ENCODE peak calls at places on chromosomes 5 and 9, in nine cellular contexts. One of them, this sample, is unnamed. For H3K27me3, the result is how much of the 10 kb centered on the place peaks cover.

GRCh38 chr9:132762896-132763295 is 92.6 kb downstream of the GTF3C4 start:
- DNase-seq in GM12878: no peak
- DNase-seq in tibial nerve: no peak
- DNase-seq in stomach: no peak
- DNase-seq in sigmoid colon: peak
- DNase-seq in H1: no peak
- DNase-seq in upper lobe of left lung: no peak
- DNase-seq in HepG2: no peak
- DNase-seq in transverse colon: no peak
- DNase-seq in this sample: no peak

GRCh38 chr9:101098392-101098791 is 69.9 kb downstream of the PLPPR1 start:
- DNase-seq in GM12878: no peak
- DNase-seq in tibial nerve: no peak
- DNase-seq in stomach: no peak
- DNase-seq in sigmoid colon: no peak
- DNase-seq in H1: no peak
- DNase-seq in upper lobe of left lung: no peak
- DNase-seq in HepG2: no peak
- DNase-seq in transverse colon: no peak
- DNase-seq in this sample: no peak

GRCh38 chr5:42495908-42496307 is 72.7 kb downstream of the GHR start:
- DNase-seq in GM12878: no peak
- DNase-seq in tibial nerve: no peak
- DNase-seq in stomach: no peak
- DNase-seq in sigmoid colon: no peak
- DNase-seq in H1: no peak
- DNase-seq in upper lobe of left lung: no peak
- DNase-seq in HepG2: no peak
- DNase-seq in transverse colon: no peak
- DNase-seq in this sample: no peak

GRCh38 chr5:133316346-133317343 is 264.8 kb downstream of the HSPA4 start:
- DNase-seq in GM12878: no peak
- DNase-seq in tibial nerve: no peak
- DNase-seq in stomach: no peak
- DNase-seq in sigmoid colon: no peak
- DNase-seq in H1: peak
- DNase-seq in upper lobe of left lung: no peak
- DNase-seq in HepG2: peak
- DNase-seq in transverse colon: no peak
- DNase-seq in this sample: no peak

GRCh38 chr5:116759860-116760644 is 185.4 kb upstream of the SEMA6A start:
- DNase-seq in GM12878: no peak
- DNase-seq in tibial nerve: no peak
- DNase-seq in stomach: no peak
- DNase-seq in sigmoid colon: peak
- DNase-seq in H1: no peak
- DNase-seq in upper lobe of left lung: peak
- DNase-seq in HepG2: peak
- DNase-seq in transverse colon: peak
- DNase-seq in this sample: no peak

GRCh38 chr9:120863833-120864232 is 13.2 kb downstream of the PHF19 start:
- DNase-seq in GM12878: no peak
- DNase-seq in tibial nerve: no peak
- DNase-seq in stomach: no peak
- DNase-seq in sigmoid colon: no peak
- DNase-seq in H1: no peak
- DNase-seq in upper lobe of left lung: no peak
- DNase-seq in HepG2: no peak
- DNase-seq in transverse colon: no peak
- DNase-seq in this sample: no peak

GRCh38 chr5:159316519-159317383 is 13.5 kb downstream of the IL12B start:
- DNase-seq in GM12878: no peak
- DNase-seq in tibial nerve: peak
- DNase-seq in stomach: peak
- DNase-seq in sigmoid colon: no peak
- DNase-seq in H1: no peak
- DNase-seq in upper lobe of left lung: no peak
- DNase-seq in HepG2: peak
- DNase-seq in transverse colon: peak
- DNase-seq in this sample: no peak

GRCh38 chr5:136062563-136063274 is 33.9 kb downstream of the TGFBI start:
- DNase-seq in GM12878: no peak
- DNase-seq in tibial nerve: no peak
- DNase-seq in stomach: no peak
- DNase-seq in sigmoid colon: no peak
- DNase-seq in H1: no peak
- DNase-seq in upper lobe of left lung: no peak
- DNase-seq in HepG2: peak
- DNase-seq in transverse colon: no peak
- DNase-seq in this sample: no peak

GRCh38 chr5:43839218-43839617 is 236.2 kb downstream of the NNT start:
- DNase-seq in GM12878: no peak
- DNase-seq in tibial nerve: no peak
- DNase-seq in stomach: no peak
- DNase-seq in sigmoid colon: no peak
- DNase-seq in H1: no peak
- DNase-seq in upper lobe of left lung: no peak
- DNase-seq in HepG2: no peak
- DNase-seq in transverse colon: no peak
- DNase-seq in this sample: no peak

GRCh38 chr5:76372320-76373054 is 30.6 kb upstream of the IQGAP2 start:
- DNase-seq in GM12878: no peak
- DNase-seq in tibial nerve: no peak
- DNase-seq in stomach: no peak
- DNase-seq in sigmoid colon: no peak
- DNase-seq in H1: no peak
- DNase-seq in upper lobe of left lung: peak
- DNase-seq in HepG2: peak
- DNase-seq in transverse colon: no peak
- DNase-seq in this sample: no peak

GRCh38 chr9:105877719-105878118 is 183.4 kb downstream of the TMEM38B start:
- DNase-seq in GM12878: peak
- DNase-seq in tibial nerve: no peak
- DNase-seq in stomach: no peak
- DNase-seq in sigmoid colon: no peak
- DNase-seq in H1: no peak
- DNase-seq in upper lobe of left lung: no peak
- DNase-seq in HepG2: no peak
- DNase-seq in transverse colon: no peak
- DNase-seq in this sample: peak

GRCh38 chr5:151572657-151573368 is 18.3 kb downstream of the FAT2 start:
- DNase-seq in GM12878: no peak
- DNase-seq in tibial nerve: no peak
- DNase-seq in stomach: no peak
- DNase-seq in sigmoid colon: no peak
- DNase-seq in H1: no peak
- DNase-seq in upper lobe of left lung: no peak
- DNase-seq in HepG2: no peak
- DNase-seq in transverse colon: no peak
- DNase-seq in this sample: no peak

GRCh38 chr9:75229605-75230332 is 141.5 kb downstream of the OSTF1 start:
- DNase-seq in GM12878: no peak
- DNase-seq in tibial nerve: no peak
- DNase-seq in stomach: peak
- DNase-seq in sigmoid colon: peak
- DNase-seq in H1: no peak
- DNase-seq in upper lobe of left lung: no peak
- DNase-seq in HepG2: peak
- DNase-seq in transverse colon: peak
- DNase-seq in this sample: no peak

GRCh38 chr5:73747696-73748380 is 121.8 kb downstream of the ARHGEF28 start:
- DNase-seq in GM12878: no peak
- DNase-seq in tibial nerve: no peak
- DNase-seq in stomach: no peak
- DNase-seq in sigmoid colon: no peak
- DNase-seq in H1: no peak
- DNase-seq in upper lobe of left lung: no peak
- DNase-seq in HepG2: no peak
- DNase-seq in transverse colon: no peak
- DNase-seq in this sample: no peak

GRCh38 chr5:181160144-181160754 is 12.9 kb downstream of the OR2V2 start:
- DNase-seq in GM12878: no peak
- DNase-seq in tibial nerve: peak
- DNase-seq in stomach: no peak
- DNase-seq in sigmoid colon: peak
- DNase-seq in H1: peak
- DNase-seq in upper lobe of left lung: peak
- DNase-seq in HepG2: no peak
- DNase-seq in transverse colon: peak
- DNase-seq in this sample: no peak

GRCh38 chr9:33125871-33126822 is 41.0 kb downstream of the B4GALT1 start:
- DNase-seq in GM12878: no peak
- DNase-seq in tibial nerve: no peak
- DNase-seq in stomach: no peak
- DNase-seq in sigmoid colon: peak
- DNase-seq in H1: no peak
- DNase-seq in upper lobe of left lung: no peak
- DNase-seq in HepG2: no peak
- DNase-seq in transverse colon: no peak
- DNase-seq in this sample: no peak

DNA sequence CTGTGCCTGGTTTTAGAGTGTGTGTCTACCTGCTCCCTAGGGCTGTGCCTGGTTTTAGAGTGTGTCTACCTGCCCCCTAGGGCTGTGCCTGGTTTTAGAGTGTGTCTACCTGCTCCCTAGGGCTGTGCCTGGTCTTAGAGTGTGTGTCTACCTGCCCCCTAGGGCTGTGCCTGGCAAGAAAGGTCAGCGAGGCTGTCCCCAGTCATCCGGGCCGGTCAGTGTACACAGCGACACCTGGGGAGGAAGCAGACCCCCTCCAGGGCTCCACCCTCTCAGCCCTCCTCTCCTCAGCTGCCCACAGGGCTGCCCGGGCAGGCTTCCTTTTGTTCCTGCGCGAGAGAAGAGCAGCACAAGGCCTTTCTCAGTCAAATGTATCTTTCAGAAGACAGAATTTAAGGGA is 4.1 kb downstream of the NRARP start:
- DNase-seq in GM12878: no peak
- DNase-seq in tibial nerve: no peak
- DNase-seq in stomach: no peak
- DNase-seq in sigmoid colon: no peak
- DNase-seq in H1: peak
- DNase-seq in upper lobe of left lung: peak
- DNase-seq in HepG2: no peak
- DNase-seq in transverse colon: no peak
- DNase-seq in this sample: no peak
- H3K27me3 ChIP-seq in GM12878: under half
- H3K27me3 ChIP-seq in tibial nerve: half or more
- H3K27me3 ChIP-seq in stomach: under half
- H3K27me3 ChIP-seq in sigmoid colon: half or more
- H3K27me3 ChIP-seq in H1: under half
- H3K27me3 ChIP-seq in upper lobe of left lung: under half
- H3K27me3 ChIP-seq in HepG2: under half
- H3K27me3 ChIP-seq in transverse colon: half or more
- H3K27me3 ChIP-seq in this sample: under half

DNA sequence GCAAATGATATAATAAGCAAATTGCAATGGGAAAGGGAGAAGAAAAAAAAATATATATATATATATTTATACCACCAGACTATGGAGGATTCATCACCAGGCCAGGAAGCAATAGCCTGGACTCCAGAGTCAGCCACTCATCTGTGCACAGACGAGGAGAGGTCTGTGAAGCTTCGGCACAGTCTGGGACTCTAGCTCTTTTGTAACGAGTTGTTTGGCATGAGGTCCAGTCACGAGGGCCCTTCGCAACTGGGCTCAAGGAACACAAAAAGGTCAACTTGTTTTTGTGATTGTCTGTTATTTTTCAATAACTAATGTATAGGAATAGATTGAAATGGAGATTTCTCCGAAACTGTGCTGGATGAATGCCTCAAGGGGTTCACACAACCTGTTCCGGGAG is 14.7 kb upstream of the FGF1 start:
- DNase-seq in GM12878: no peak
- DNase-seq in tibial nerve: no peak
- DNase-seq in stomach: no peak
- DNase-seq in sigmoid colon: no peak
- DNase-seq in H1: no peak
- DNase-seq in upper lobe of left lung: no peak
- DNase-seq in HepG2: no peak
- DNase-seq in transverse colon: no peak
- DNase-seq in this sample: no peak
- TF ChIP-seq EP300 in GM12878: no peak
- TF ChIP-seq EP300 in tibial nerve: no peak
- TF ChIP-seq EP300 in stomach: no peak
- TF ChIP-seq EP300 in sigmoid colon: no peak
- TF ChIP-seq EP300 in H1: no peak
- TF ChIP-seq EP300 in upper lobe of left lung: no peak
- TF ChIP-seq EP300 in HepG2: no peak
- TF ChIP-seq EP300 in transverse colon: no peak
- TF ChIP-seq EP300 in this sample: no peak

DNA sequence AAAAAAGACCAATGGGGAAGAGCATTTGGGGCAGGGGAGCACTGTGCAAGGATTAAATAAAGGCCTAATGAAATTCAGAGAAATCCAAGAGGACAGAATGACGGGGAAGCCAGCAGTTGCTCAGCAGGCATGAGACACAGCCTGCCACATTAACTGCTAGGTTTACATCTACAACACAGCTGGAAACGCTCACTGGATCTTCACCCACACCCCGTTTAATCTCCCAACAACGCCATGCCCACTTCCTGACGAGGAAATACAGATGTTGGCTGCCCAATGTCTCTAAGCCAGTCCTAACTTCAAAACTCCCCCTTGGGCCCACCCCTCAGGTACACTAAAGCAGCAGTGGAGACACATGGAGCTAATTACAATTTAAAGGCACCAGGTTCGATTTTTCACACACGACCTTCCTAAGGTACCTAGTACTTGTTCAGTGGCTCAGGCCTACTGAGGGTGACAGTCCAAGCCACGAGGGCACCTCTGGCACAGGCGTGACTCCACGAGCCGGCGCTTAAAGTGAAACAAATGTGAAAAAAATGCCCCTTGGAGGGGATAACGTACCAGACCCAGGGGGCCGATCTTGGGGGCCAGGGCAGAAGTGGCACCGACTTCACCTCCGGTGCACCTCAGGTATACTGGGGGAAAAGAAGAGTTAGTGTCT is 906 bp downstream of the RPL12 start:
- DNase-seq in GM12878: no peak
- DNase-seq in tibial nerve: no peak
- DNase-seq in stomach: peak
- DNase-seq in sigmoid colon: no peak
- DNase-seq in H1: no peak
- DNase-seq in upper lobe of left lung: no peak
- DNase-seq in HepG2: no peak
- DNase-seq in transverse colon: no peak
- DNase-seq in this sample: no peak
- TF ChIP-seq POLR2A in GM12878: no peak
- TF ChIP-seq POLR2A in tibial nerve: no peak
- TF ChIP-seq POLR2A in stomach: no peak
- TF ChIP-seq POLR2A in sigmoid colon: no peak
- TF ChIP-seq POLR2A in H1: no peak
- TF ChIP-seq POLR2A in upper lobe of left lung: no peak
- TF ChIP-seq POLR2A in HepG2: no peak
- TF ChIP-seq POLR2A in transverse colon: no peak
- TF ChIP-seq POLR2A in this sample: no peak

DNA sequence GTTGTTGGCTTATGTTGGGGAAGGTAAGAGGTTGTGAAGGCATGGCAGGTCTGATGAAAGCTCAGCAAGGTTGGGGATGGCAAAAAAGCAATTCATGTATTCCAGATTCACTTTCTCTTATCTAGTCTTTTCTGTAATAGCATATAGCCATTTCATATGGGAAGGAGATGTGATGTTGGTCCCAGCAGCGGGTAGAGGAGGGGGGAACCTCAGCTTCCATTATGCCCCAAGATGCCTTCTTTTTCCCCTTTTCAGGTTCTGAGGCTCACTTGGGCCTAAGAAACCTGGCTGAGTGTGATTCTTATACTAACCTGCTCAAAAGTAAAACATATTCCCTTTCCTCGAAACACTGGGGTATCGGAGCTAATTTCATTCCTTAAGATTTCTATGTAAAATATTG is 201.6 kb downstream of the MEF2C start:
- DNase-seq in GM12878: no peak
- DNase-seq in tibial nerve: no peak
- DNase-seq in stomach: no peak
- DNase-seq in sigmoid colon: no peak
- DNase-seq in H1: no peak
- DNase-seq in upper lobe of left lung: no peak
- DNase-seq in HepG2: no peak
- DNase-seq in transverse colon: no peak
- DNase-seq in this sample: no peak
- H3K27me3 ChIP-seq in GM12878: under half
- H3K27me3 ChIP-seq in tibial nerve: half or more
- H3K27me3 ChIP-seq in stomach: half or more
- H3K27me3 ChIP-seq in sigmoid colon: half or more
- H3K27me3 ChIP-seq in H1: half or more
- H3K27me3 ChIP-seq in upper lobe of left lung: under half
- H3K27me3 ChIP-seq in HepG2: half or more
- H3K27me3 ChIP-seq in transverse colon: half or more
- H3K27me3 ChIP-seq in this sample: under half